ENCODE peak calls at places on chromosomes 2 and 18, in ten cellular contexts. V is HuH-7; C is K562; H is pons; X is PC-9; D is fibroblast of lung; I is RPMI7951; J is endothelial cell; N is activated naive CD4-positive, alpha-beta T cell treated with anti-CD3 and anti-CD28 coated beads for 36 hours; K is Peyer's patch. M is an unnamed sample.

GRCh38 chr2:86229221-86229620 is 30.0 kb downstream of the MRPL35 start:
- DNase-seq in V (no peak), C (no peak), H (no peak), X (no peak), D (no peak), I (no peak), J (no peak), N (no peak), K (no peak), M (no peak)

GRCh38 chr2:74895031-74895425 is 61.1 kb downstream of the HK2 start:
- DNase-seq in V (no peak), C (no peak), H (no peak), X (no peak), D (no peak), I (no peak), J (no peak), N (no peak), K (no peak), M (no peak)

GRCh38 chr2:15058015-15058414 is 425.5 kb downstream of the LRATD1 start:
- DNase-seq in V (peak; percentile 11), C (peak; percentile 18), H (no peak), X (no peak), D (peak; percentile 16), I (no peak), J (no peak), N (peak; percentile 46), K (no peak), M (no peak)

GRCh38 chr2:167411367-167411766 is 523.1 kb downstream of the XIRP2 start:
- DNase-seq in V (no peak), C (no peak), H (no peak), X (no peak), D (peak; percentile 17), I (no peak), J (no peak), N (no peak), K (no peak), M (no peak)

GRCh38 chr2:96143231-96143847 is 1.9 kb downstream of the DUSP2 start:
- DNase-seq in V (no peak), C (no peak), H (no peak), X (no peak), D (no peak), I (no peak), J (no peak), N (peak; percentile 59), K (no peak), M (no peak)

GRCh38 chr2:8437228-8437948 is 244.5 kb upstream of the ID2 start:
- DNase-seq in V (no peak), C (no peak), H (no peak), X (no peak), D (no peak), I (peak; percentile 29), J (no peak), N (no peak), K (no peak), M (peak; percentile 15)

GRCh38 chr2:205680903-205681302 is 1.4 kb upstream of the NRP2 start:
- DNase-seq in V (no peak), C (no peak), H (no peak), X (no peak), D (no peak), I (no peak), J (no peak), N (no peak), K (no peak), M (no peak)

GRCh38 chr2:240391111-240392051 is 44.1 kb upstream of the GPC1 start:
- DNase-seq in V (no peak), C (no peak), H (no peak), X (peak; percentile 2), D (no peak), I (no peak), J (no peak), N (peak; percentile 2), K (peak; percentile 34), M (no peak)

GRCh38 chr18:77248873-77249582 is 620 bp upstream of the GALR1 start:
- DNase-seq in V (no peak), C (no peak), H (no peak), X (no peak), D (no peak), I (peak; percentile 16), J (no peak), N (no peak), K (no peak), M (no peak)